ENCODE peak calls at places on chromosomes 5 and 9, in four cellular contexts. Y, E, A and B are unnamed samples.

GRCh38 chr9:92726971-92727715 is 37.5 kb downstream of the BICD2 start:
- DNase-seq in Y (no peak), E (no peak), A (no peak), B (no peak)

GRCh38 chr9:109110326-109111014 is 9.3 kb downstream of the TMEM245 start:
- DNase-seq in Y (peak), E (no peak), A (no peak), B (no peak)

GRCh38 chr5:57538341-57538955 is 55.8 kb upstream of the ACTBL2 start:
- DNase-seq in Y (no peak), E (no peak), A (no peak), B (no peak)

GRCh38 chr9:113596616-113597320 is 133.2 kb downstream of the RGS3 start:
- DNase-seq in Y (no peak), E (no peak), A (no peak), B (no peak)

GRCh38 chr9:6922680-6923079 is 164.9 kb downstream of the KDM4C start:
- DNase-seq in Y (no peak), E (no peak), A (no peak), B (no peak)

GRCh38 chr9:35731415-35732184 is 395 bp downstream of the TLN1 start:
- DNase-seq in Y (no peak), E (no peak), A (peak), B (no peak)

GRCh38 chr9:133595910-133596309 is 13.3 kb downstream of the FAM163B start:
- DNase-seq in Y (no peak), E (no peak), A (no peak), B (no peak)

GRCh38 chr5:39192449-39193160 is 26.8 kb downstream of the FYB1 start:
- DNase-seq in Y (no peak), E (no peak), A (no peak), B (no peak)

GRCh38 chr9:129458663-129459549 is 162.0 kb downstream of the C9orf50 start:
- DNase-seq in Y (no peak), E (no peak), A (no peak), B (no peak)

GRCh38 chr5:143001764-143002351 is 231.7 kb downstream of the ARHGAP26 start:
- DNase-seq in Y (no peak), E (no peak), A (no peak), B (no peak)

GRCh38 chr9:108093773-108094675 is 604.5 kb upstream of the KLF4 start:
- DNase-seq in Y (no peak), E (no peak), A (no peak), B (no peak)

GRCh38 chr9:108086624-108087023 is 597.1 kb upstream of the KLF4 start:
- DNase-seq in Y (no peak), E (no peak), A (no peak), B (no peak)

GRCh38 chr9:108087781-108088180 is 598.2 kb upstream of the KLF4 start:
- DNase-seq in Y (no peak), E (no peak), A (peak), B (no peak)

GRCh38 chr9:108083796-108084352 is 594.3 kb upstream of the KLF4 start:
- DNase-seq in Y (no peak), E (no peak), A (peak), B (no peak)

GRCh38 chr9:108088916-108089315 is 599.3 kb upstream of the KLF4 start:
- DNase-seq in Y (no peak), E (no peak), A (no peak), B (no peak)
- TF ChIP-seq CTCF in Y (no peak), E (no peak), A (no peak), B (no peak)

GRCh38 chr5:176870110-176870591 is 29.0 kb downstream of the HK3 start:
- DNase-seq in Y (no peak), E (peak), A (no peak), B (no peak)
- TF ChIP-seq CTCF in Y (no peak), E (peak), A (peak), B (no peak)

DNA sequence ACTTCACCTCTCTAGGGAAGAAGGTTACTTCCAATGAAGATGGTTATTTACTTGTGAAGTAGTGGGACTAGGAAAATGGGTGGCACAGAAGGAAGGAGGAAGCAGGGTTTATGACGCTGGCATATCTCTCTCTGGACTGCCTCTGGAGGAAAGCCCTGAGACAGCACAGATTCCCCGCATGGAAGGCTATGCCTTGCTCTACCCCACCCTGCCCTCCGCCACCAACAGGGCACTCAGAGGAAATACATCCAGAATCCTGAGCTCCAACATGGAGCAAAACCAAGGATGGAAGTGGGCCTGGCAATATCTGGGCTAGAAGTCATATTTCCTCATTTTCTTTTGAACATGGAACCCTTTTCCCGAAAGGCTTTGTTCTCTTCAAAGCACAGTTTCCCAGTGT is 346.9 kb downstream of the ZSWIM6 start:
- DNase-seq in Y (no peak), E (no peak), A (no peak), B (no peak)
- TF ChIP-seq CTCF in Y (no peak), E (no peak), A (no peak), B (no peak)

DNA sequence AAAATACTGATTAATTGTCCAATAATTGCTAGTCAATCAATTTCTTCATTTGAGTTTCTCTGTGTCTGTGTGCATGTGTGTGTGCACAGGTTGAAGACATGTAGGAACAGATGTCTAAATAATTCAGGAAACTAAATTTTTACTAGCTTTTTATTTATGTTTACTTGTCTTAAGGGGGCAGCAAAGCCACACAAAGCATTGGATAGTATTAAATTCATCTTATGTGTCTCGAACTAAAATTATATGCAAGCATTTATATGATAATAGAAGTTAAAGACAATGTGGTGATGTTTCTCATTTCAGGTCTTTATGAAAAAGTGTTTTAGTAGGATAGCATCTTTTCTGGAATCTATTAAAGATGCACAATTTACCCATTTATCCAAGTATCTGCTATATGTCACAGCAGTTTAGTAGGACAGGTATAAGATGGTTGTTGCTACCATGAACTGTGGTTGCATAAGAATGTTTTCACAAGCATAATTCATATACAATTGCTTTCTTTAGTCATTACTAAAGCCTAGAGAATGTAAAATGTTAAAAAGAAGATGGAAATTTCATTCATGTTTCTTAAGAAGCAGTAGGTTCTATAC is 784.6 kb upstream of the NUDT12 start:
- DNase-seq in Y (no peak), E (peak), A (no peak), B (no peak)
- TF ChIP-seq CTCF in Y (no peak), E (peak), A (peak), B (no peak)

GRCh38 chr5:9617739-9618504 is 12.2 kb downstream of the TAS2R1 start:
- DNase-seq in Y (no peak), E (no peak), A (no peak), B (no peak)
- TF ChIP-seq CTCF in Y (no peak), E (no peak), A (no peak), B (no peak)

DNA sequence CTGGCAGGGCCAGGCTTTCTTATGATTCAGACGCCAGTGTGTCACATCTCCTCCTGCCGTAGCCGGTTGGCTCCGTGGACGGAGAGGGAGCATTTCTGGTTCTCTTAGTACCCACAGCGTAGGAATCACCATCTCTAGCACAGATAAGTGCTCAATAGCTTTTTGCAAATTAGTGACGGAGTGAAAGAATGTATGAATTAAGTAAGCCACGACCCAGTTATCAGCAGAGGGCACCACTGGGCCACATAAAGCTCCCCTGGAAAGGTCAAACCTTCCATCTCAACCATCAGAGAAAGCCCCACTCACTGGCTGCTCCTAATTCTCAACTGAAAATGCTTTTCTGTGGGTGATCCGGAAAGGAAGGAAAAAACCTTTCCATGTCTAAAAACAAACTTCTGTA is 317.0 kb upstream of the ADCY2 start:
- DNase-seq in Y (no peak), E (peak), A (peak), B (no peak)
- TF ChIP-seq CTCF in Y (no peak), E (no peak), A (no peak), B (no peak)

DNA sequence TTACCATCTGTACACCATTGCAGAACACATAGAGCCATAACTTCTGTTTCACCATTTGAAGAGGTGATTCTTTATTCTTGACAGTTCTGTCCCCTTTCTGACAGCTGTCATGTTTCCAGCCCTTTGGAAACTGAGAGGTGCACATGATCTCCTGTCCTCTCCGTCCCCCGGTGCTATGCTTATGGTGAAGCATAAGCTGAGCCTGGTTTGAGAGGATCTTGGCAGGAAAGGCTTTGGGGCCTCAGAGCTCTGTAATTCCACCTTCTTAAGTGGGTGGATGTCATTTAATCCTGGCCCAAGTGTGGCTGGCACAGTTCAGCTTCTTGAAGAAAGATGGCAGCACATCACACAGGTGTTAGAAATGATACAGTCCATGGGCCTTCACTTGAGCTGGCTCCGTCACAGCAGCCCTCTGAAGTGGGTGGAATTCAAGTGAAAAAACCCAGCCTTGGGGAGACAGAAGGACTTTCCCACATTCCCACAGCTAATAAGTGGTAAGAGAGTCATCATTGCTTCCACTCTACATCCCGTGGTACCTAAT is 30.7 kb upstream of the GRPEL2 start:
- DNase-seq in Y (no peak), E (no peak), A (no peak), B (no peak)
- TF ChIP-seq CTCF in Y (no peak), E (no peak), A (no peak), B (no peak)

DNA sequence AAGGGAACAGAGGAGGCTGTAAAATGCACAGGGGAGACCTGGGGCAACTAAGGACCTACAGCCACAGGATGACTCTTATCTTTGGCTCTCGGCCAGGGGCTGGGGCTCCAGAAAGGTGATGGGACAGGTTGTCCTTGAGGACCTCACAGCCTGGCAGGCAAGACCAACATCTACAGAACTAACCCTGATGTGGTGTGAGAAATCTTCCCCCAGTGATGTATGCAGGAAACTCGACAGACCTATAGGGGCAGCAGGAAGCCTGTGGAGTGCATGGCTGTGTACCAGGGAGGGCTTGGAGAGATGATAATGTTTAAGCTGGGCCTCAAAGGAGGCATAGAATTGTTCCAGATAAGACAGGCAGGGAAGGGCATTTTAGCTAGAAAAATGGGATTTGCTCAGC is 68.4 kb upstream of the SLC25A51 start:
- DNase-seq in Y (no peak), E (no peak), A (no peak), B (no peak)
- TF ChIP-seq CTCF in Y (no peak), E (peak), A (no peak), B (no peak)